ENCODE peak calls at places on chromosomes 5 and 9, in ten cellular contexts. I is neural progenitor cell, V is foreskin fibroblast, Z is PC-3, A is colonic mucosa, H is pancreas, O is brain microvascular endothelial cell, E is body of pancreas, N is cardiac fibroblast, G is SK-N-SH. Y is an unnamed sample.

GRCh38 chr5:101424530-101425175 is 521.6 kb upstream of the ST8SIA4 start:
- DNase-seq in I (no peak), V (peak; percentile 76), Z (peak; percentile 18), A (no peak), H (no peak), O (peak; percentile 14), E (no peak), N (peak; percentile 67), G (no peak), Y (no peak)

GRCh38 chr9:109097156-109097555 is 22.6 kb downstream of the TMEM245 start:
- DNase-seq in I (no peak), V (no peak), Z (no peak), A (no peak), H (no peak), O (no peak), E (no peak), N (no peak), G (no peak), Y (no peak)

GRCh38 chr5:85784746-85785145 is 833.0 kb upstream of the COX7C start:
- DNase-seq in I (no peak), V (no peak), Z (no peak), A (no peak), H (no peak), O (no peak), E (no peak), N (no peak), G (no peak), Y (no peak)

GRCh38 chr5:158384535-158385421 is 525.8 kb upstream of the CLINT1 start:
- DNase-seq in I (no peak), V (peak; percentile 99), Z (peak; percentile 99), A (no peak), H (no peak), O (peak; percentile 98), E (no peak), N (peak; percentile 98), G (no peak), Y (no peak)

GRCh38 chr5:54895816-54896341 is 89.5 kb downstream of the ESM1 start:
- DNase-seq in I (peak; percentile 58), V (peak; percentile 81), Z (peak; percentile 59), A (no peak), H (no peak), O (peak; percentile 60), E (peak; percentile 39), N (peak; percentile 69), G (peak; percentile 36), Y (no peak)

GRCh38 chr5:65059681-65060598 is 291.2 kb downstream of the CWC27 start:
- DNase-seq in I (no peak), V (peak; percentile 64), Z (no peak), A (no peak), H (no peak), O (peak; percentile 42), E (no peak), N (peak; percentile 80), G (no peak), Y (no peak)

GRCh38 chr9:99030082-99030481 is 74.8 kb upstream of the TGFBR1 start:
- DNase-seq in I (no peak), V (peak; percentile 90), Z (no peak), A (no peak), H (no peak), O (peak; percentile 95), E (no peak), N (peak; percentile 94), G (no peak), Y (no peak)

GRCh38 chr5:122064992-122065391 is 13.1 kb downstream of the LOX start:
- DNase-seq in I (peak; percentile 7), V (no peak), Z (no peak), A (no peak), H (no peak), O (peak; percentile 5), E (no peak), N (no peak), G (no peak), Y (no peak)

GRCh38 chr5:10367586-10367985 is 14.1 kb downstream of the MARCHF6 start:
- DNase-seq in I (no peak), V (no peak), Z (no peak), A (no peak), H (no peak), O (no peak), E (no peak), N (no peak), G (no peak), Y (no peak)

GRCh38 chr5:87382224-87382623 is 30.5 kb downstream of the CCNH start:
- DNase-seq in I (no peak), V (no peak), Z (no peak), A (no peak), H (no peak), O (no peak), E (no peak), N (no peak), G (no peak), Y (no peak)

GRCh38 chr9:80117031-80117430 is 545.3 kb downstream of the TLE4 start:
- DNase-seq in I (no peak), V (no peak), Z (no peak), A (no peak), H (no peak), O (no peak), E (no peak), N (no peak), G (no peak), Y (no peak)

GRCh38 chr5:135191084-135191826 is 157.2 kb upstream of the PITX1 start:
- DNase-seq in I (peak; percentile 94), V (peak; percentile 86), Z (peak; percentile 83), A (peak; percentile 84), H (peak; percentile 81), O (peak; percentile 58), E (peak; percentile 78), N (peak; percentile 65), G (peak; percentile 90), Y (peak; percentile 44)

GRCh38 chr5:130605200-130605599 is 559.9 kb downstream of the HINT1 start:
- DNase-seq in I (peak; percentile 71), V (no peak), Z (peak; percentile 57), A (no peak), H (no peak), O (peak; percentile 17), E (no peak), N (peak; percentile 5), G (no peak), Y (no peak)

GRCh38 chr9:112624711-112625707 is 92.9 kb downstream of the INIP start:
- DNase-seq in I (no peak), V (no peak), Z (peak; percentile 3), A (no peak), H (no peak), O (no peak), E (no peak), N (no peak), G (no peak), Y (no peak)

GRCh38 chr5:139215176-139215975 is 17.2 kb upstream of the SIL1 start:
- DNase-seq in I (no peak), V (no peak), Z (no peak), A (no peak), H (no peak), O (peak; percentile 33), E (no peak), N (peak; percentile 43), G (no peak), Y (no peak)

DNA sequence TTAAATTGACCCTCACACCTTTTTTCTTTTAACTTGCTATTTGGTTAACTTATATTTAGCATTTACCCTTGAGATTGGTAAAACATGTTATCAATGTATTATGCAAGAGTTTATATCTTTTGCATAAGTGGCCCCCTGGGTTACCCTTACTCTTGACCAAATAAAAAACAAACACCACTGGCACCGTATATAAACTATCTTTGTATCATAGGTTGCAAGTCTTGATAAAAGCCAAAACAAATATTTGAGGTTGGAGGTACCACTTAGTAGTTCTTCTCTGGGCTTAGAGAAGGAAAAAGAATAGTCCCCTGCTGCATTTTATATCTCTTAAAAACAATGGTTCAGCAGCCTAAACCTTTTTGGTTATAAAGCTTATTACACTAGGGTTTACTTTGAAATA is 61.3 kb downstream of the WDR36 start:
- DNase-seq in I (no peak), V (no peak), Z (no peak), A (no peak), H (no peak), O (no peak), E (no peak), N (no peak), G (no peak), Y (no peak)
- TF ChIP-seq CTCF in I (no peak), V (no peak), Z (no peak), A (no peak), H (no peak), O (no peak), E (no peak), N (no peak), G (no peak), Y (no peak)

GRCh38 chr5:31193591-31194457 is at the start of gene CDH6:
- DNase-seq in I (peak; percentile 94), V (peak; percentile 59), Z (peak; percentile 33), A (no peak), H (peak; percentile 26), O (peak; percentile 71), E (peak; percentile 21), N (peak; percentile 43), G (peak; percentile 75), Y (no peak)
- H3K4me3 ChIP-seq in I (peak within 1 kb of the TSS; percentile 97), V (peak within 1 kb of the TSS; percentile 54), Z (peak within 1 kb of the TSS; percentile 72), A (peak within 1 kb of the TSS; percentile 23), H (peak within 1 kb of the TSS; percentile 2), O (peak within 1 kb of the TSS; percentile 75), E (no peak within 1 kb of the TSS), N (peak within 1 kb of the TSS; percentile 53), G (peak within 1 kb of the TSS; percentile 43), Y (peak within 1 kb of the TSS; percentile 19)

GRCh38 chr5:179866241-179867078 is 7.8 kb upstream of the MRNIP start:
- DNase-seq in I (no peak), V (peak; percentile 16), Z (no peak), A (no peak), H (no peak), O (no peak), E (no peak), N (no peak), G (peak; percentile 45), Y (no peak)
- TF ChIP-seq CTCF in I (no peak), V (no peak), Z (peak; percentile 22), A (no peak), H (no peak), O (peak; percentile 17), E (no peak), N (no peak), G (no peak), Y (peak; percentile 22)

GRCh38 chr9:129667378-129667777 is 1.9 kb downstream of the PRRX2 start:
- DNase-seq in I (no peak), V (no peak), Z (no peak), A (no peak), H (no peak), O (no peak), E (no peak), N (no peak), G (no peak), Y (no peak)

GRCh38 chr9:129665814-129666511 is 516 bp downstream of the PRRX2 start:
- DNase-seq in I (peak; percentile 51), V (peak; percentile 55), Z (no peak), A (no peak), H (no peak), O (no peak), E (no peak), N (no peak), G (peak; percentile 74), Y (no peak)

GRCh38 chr9:129665008-129665771 is at the start of gene PRRX2:
- DNase-seq in I (peak; percentile 80), V (peak; percentile 85), Z (no peak), A (no peak), H (no peak), O (no peak), E (no peak), N (no peak), G (peak; percentile 92), Y (no peak)

GRCh38 chr9:129667850-129668249 is 2.4 kb downstream of the PRRX2 start:
- DNase-seq in I (no peak), V (peak; percentile 39), Z (peak; percentile 19), A (peak; percentile 52), H (no peak), O (no peak), E (no peak), N (no peak), G (no peak), Y (no peak)

GRCh38 chr9:129666575-129666974 is 1.1 kb downstream of the PRRX2 start:
- DNase-seq in I (peak; percentile 62), V (no peak), Z (no peak), A (no peak), H (no peak), O (no peak), E (no peak), N (no peak), G (peak; percentile 70), Y (no peak)
- H3K4me3 ChIP-seq in I (no peak overlapping the region), V (peak overlapping the region; percentile 80), Z (no peak overlapping the region), A (peak overlapping the region; percentile 7), H (no peak overlapping the region), O (no peak overlapping the region), E (no peak overlapping the region), N (no peak overlapping the region), G (peak overlapping the region; percentile 51), Y (no peak overlapping the region)